ENCODE peak calls at places on chromosomes 11 and 22, in six cellular contexts. J is ovary, O is left lung, X is hepatocyte, I is tibial artery, U is heart left ventricle. R is an unnamed sample. For H3K4me1, H3K9me3 and H3K27me3, the result is how much of the 10 kb centered on the place peaks cover.

GRCh38 chr22:29269731-29270474 is 1.8 kb downstream of the EWSR1 start:
- DNase-seq in J (no peak), O (no peak), X (no peak), I (no peak), U (no peak), R (peak)

GRCh38 chr22:27219036-27219435 is 561.6 kb downstream of the MIAT start:
- DNase-seq in J (no peak), O (no peak), X (no peak), I (no peak), U (no peak), R (no peak)

GRCh38 chr22:20549232-20549841 is 41.9 kb downstream of the MED15 start:
- DNase-seq in J (peak), O (no peak), X (no peak), I (no peak), U (no peak), R (no peak)

GRCh38 chr22:50627914-50628542 is at the start of gene ARSA:
- DNase-seq in J (peak), O (peak), X (peak), I (peak), U (peak), R (peak)

GRCh38 chr11:82930229-82930628 is 28.7 kb downstream of the DDIAS start:
- DNase-seq in J (no peak), O (no peak), X (no peak), I (no peak), U (no peak), R (no peak)

GRCh38 chr11:132779487-132779886 is 752.8 kb downstream of the OPCML start:
- DNase-seq in J (no peak), O (no peak), X (no peak), I (no peak), U (no peak), R (no peak)

GRCh38 chr11:134498326-134499139 is 86.5 kb upstream of the B3GAT1 start:
- DNase-seq in J (no peak), O (no peak), X (no peak), I (no peak), U (no peak), R (no peak)

GRCh38 chr22:50713008-50713385 is 25.0 kb upstream of the ACR start:
- DNase-seq in J (no peak), O (no peak), X (no peak), I (no peak), U (peak), R (no peak)

GRCh38 chr11:122910775-122911174 is 28.2 kb downstream of the JHY start:
- DNase-seq in J (no peak), O (no peak), X (peak), I (no peak), U (no peak), R (peak)

GRCh38 chr11:64323373-64323772 is 5.5 kb downstream of the PRDX5 start:
- DNase-seq in J (no peak), O (no peak), X (peak), I (no peak), U (no peak), R (no peak)

GRCh38 chr11:72778535-72779494 is 15.0 kb downstream of the STARD10 start:
- DNase-seq in J (no peak), O (no peak), X (peak), I (no peak), U (no peak), R (no peak)

GRCh38 chr22:17705565-17706450 is 67.3 kb downstream of the BCL2L13 start:
- DNase-seq in J (no peak), O (no peak), X (no peak), I (no peak), U (no peak), R (no peak)

GRCh38 chr22:24893341-24894070 is 53.0 kb downstream of the LHFPL7 start:
- DNase-seq in J (peak), O (no peak), X (no peak), I (no peak), U (no peak), R (no peak)

GRCh38 chr11:34624069-34624468 is 3.2 kb downstream of the EHF start:
- DNase-seq in J (no peak), O (peak), X (no peak), I (no peak), U (no peak), R (no peak)

GRCh38 chr11:111283945-111284481 is 14.3 kb upstream of the POU2AF3 start:
- DNase-seq in J (peak), O (peak), X (peak), I (no peak), U (peak), R (no peak)

GRCh38 chr22:39519681-39520053 is 695 bp upstream of the ATF4 start:
- DNase-seq in J (peak), O (no peak), X (peak), I (peak), U (peak), R (peak)

GRCh38 chr11:35106595-35106994 is 32.4 kb upstream of the CD44 start:
- DNase-seq in J (no peak), O (no peak), X (no peak), I (no peak), U (no peak), R (no peak)

GRCh38 chr11:110329441-110329840 is 33.0 kb upstream of the RDX start:
- DNase-seq in J (no peak), O (no peak), X (no peak), I (no peak), U (no peak), R (no peak)

GRCh38 chr11:119204066-119204465 is 2.1 kb upstream of the CBL start:
- DNase-seq in J (no peak), O (no peak), X (no peak), I (no peak), U (no peak), R (no peak)

DNA sequence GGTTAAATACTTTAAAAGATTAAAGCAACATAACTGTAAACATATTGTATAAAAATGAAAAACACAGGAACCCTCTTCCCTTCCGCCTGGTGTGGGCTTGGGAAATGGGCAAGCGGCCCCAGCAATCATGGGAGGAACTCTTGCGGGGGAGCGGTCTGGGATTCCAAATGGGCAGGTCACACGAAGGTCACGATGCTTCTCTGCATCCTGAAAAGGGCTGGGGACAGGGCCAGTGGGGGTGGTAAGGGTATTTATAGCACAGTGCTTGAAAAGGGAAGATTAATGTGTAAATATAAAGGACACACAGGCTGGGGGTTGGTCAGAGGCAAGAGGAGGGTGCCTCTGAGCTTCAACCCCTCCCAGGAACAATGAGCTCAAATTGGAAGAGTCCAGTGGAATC is 46.9 kb upstream of the OR4B1 start:
- DNase-seq in J (peak), O (no peak), X (no peak), I (no peak), U (peak), R (no peak)
- H3K4me1 ChIP-seq in J (under half), O (under half), X (under half), I (under half), U (under half), R (under half)

GRCh38 chr22:42127606-42128005 is 3.0 kb downstream of the CYP2D6 start:
- DNase-seq in J (no peak), O (peak), X (no peak), I (no peak), U (no peak), R (no peak)

GRCh38 chr22:42134033-42135020 is 3.7 kb upstream of the CYP2D6 start:
- DNase-seq in J (no peak), O (peak), X (no peak), I (no peak), U (no peak), R (no peak)

GRCh38 chr22:42132457-42132856 is 1.8 kb upstream of the CYP2D6 start:
- DNase-seq in J (no peak), O (peak), X (no peak), I (no peak), U (no peak), R (no peak)

GRCh38 chr22:42131562-42131961 is 952 bp upstream of the CYP2D6 start:
- DNase-seq in J (no peak), O (peak), X (no peak), I (no peak), U (no peak), R (no peak)
- H3K9me3 ChIP-seq in J (under half), O (under half), X (under half), I (under half), U (under half), R (under half)

GRCh38 chr11:113473983-113474361 is 1.2 kb downstream of the DRD2 start:
- DNase-seq in J (no peak), O (no peak), X (no peak), I (no peak), U (no peak), R (no peak)

GRCh38 chr11:113477321-113477720 is 2.1 kb upstream of the DRD2 start:
- DNase-seq in J (no peak), O (no peak), X (no peak), I (no peak), U (no peak), R (peak)

GRCh38 chr11:113474362-113475159 is 637 bp downstream of the DRD2 start:
- DNase-seq in J (peak), O (peak), X (peak), I (peak), U (peak), R (peak)

GRCh38 chr11:113476553-113476952 is 1.4 kb upstream of the DRD2 start:
- DNase-seq in J (no peak), O (no peak), X (no peak), I (no peak), U (no peak), R (no peak)

GRCh38 chr11:113475160-113475761 is at the start of gene DRD2:
- DNase-seq in J (peak), O (peak), X (no peak), I (no peak), U (no peak), R (peak)
- H3K27me3 ChIP-seq in J (under half), O (half or more), X (half or more), I (half or more), U (under half), R (under half)

DNA sequence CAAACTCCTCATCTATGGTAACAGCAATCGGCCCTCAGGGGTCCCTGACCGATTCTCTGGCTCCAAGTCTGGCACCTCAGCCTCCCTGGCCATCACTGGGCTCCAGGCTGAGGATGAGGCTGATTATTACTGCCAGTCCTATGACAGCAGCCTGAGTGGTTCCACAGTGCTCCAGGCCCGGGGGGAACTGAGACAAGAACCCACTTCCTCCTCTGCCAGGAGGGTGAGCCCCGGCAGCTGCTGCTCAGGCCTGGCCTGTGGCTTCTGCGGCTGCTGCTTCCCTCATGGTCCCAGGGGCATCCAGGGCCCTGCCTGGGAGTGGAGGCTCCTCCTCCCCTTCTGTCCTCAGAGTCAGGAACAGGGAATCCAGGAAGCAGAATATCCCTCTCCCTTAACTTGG is 98.4 kb downstream of the ZNF280B start:
- DNase-seq in J (no peak), O (peak), X (no peak), I (no peak), U (peak), R (peak)
- H3K4me1 ChIP-seq in J (under half), O (under half), X (under half), I (under half), U (under half), R (under half)

GRCh38 chr11:97656356-97656755 is 1266.5 kb downstream of the JRKL start:
- DNase-seq in J (no peak), O (no peak), X (no peak), I (no peak), U (no peak), R (no peak)
- H3K9me3 ChIP-seq in J (under half), O (under half), X (under half), I (under half), U (under half), R (under half)

GRCh38 chr22:22178992-22179391 is 65.6 kb upstream of the VPREB1 start:
- DNase-seq in J (no peak), O (no peak), X (no peak), I (no peak), U (no peak), R (no peak)
- H3K27me3 ChIP-seq in J (under half), O (half or more), X (under half), I (under half), U (under half), R (under half)

GRCh38 chr22:19422440-19423301 is 8.9 kb downstream of the HIRA start:
- DNase-seq in J (no peak), O (no peak), X (no peak), I (no peak), U (no peak), R (peak)
- H3K4me1 ChIP-seq in J (under half), O (under half), X (under half), I (under half), U (under half), R (under half)

GRCh38 chr11:55106391-55106790 is 155.6 kb upstream of the TRIM48 start:
- DNase-seq in J (no peak), O (no peak), X (no peak), I (no peak), U (no peak), R (peak)
- H3K9me3 ChIP-seq in J (under half), O (half or more), X (under half), I (under half), U (under half), R (under half)

GRCh38 chr11:13128381-13128780 is 119.3 kb downstream of the RASSF10 start:
- DNase-seq in J (no peak), O (no peak), X (no peak), I (no peak), U (no peak), R (no peak)
- H3K27me3 ChIP-seq in J (under half), O (under half), X (under half), I (under half), U (under half), R (under half)

DNA sequence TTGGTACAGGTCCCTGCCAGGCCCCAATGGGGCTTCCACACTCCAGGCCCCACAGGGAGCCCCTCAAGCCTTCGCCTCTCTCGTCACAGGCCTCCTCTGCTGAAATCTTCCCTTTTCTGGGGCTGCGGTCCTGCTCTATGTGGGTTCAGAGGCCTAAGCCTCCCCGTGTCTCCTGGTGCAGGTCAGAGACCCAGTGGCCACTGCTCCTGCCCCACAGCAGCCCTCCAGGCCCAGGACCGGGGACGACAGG is 5.9 kb upstream of the IFITM3 start:
- DNase-seq in J (no peak), O (no peak), X (no peak), I (no peak), U (no peak), R (peak)
- H3K4me1 ChIP-seq in J (under half), O (under half), X (under half), I (under half), U (under half), R (under half)